ENCODE peak calls at places on chromosomes 6 and 20, in five cellular contexts. B is bronchial epithelial cell, I is brain microvascular endothelial cell, H is PC-3, K is OCI-LY7. J is an unnamed sample.

GRCh38 chr6:133466666-133467065 is 225.5 kb downstream of the EYA4 start:
- DNase-seq in B (no peak), I (peak), H (no peak), K (no peak), J (no peak)

GRCh38 chr6:108157234-108157971 is 8.4 kb upstream of the NR2E1 start:
- DNase-seq in H (no peak), K (no peak), B (no peak), I (no peak), J (peak)

GRCh38 chr20:63031251-63032014 is 24.7 kb upstream of the BHLHE23 start:
- DNase-seq in K (no peak), I (no peak), H (no peak), B (no peak), J (no peak)

GRCh38 chr6:15481892-15482291 is 180.9 kb downstream of the DTNBP1 start:
- DNase-seq in H (peak), I (no peak), K (no peak), B (peak), J (peak)

GRCh38 chr20:25195962-25196700 is 619 bp downstream of the ENTPD6 start:
- DNase-seq in K (no peak), I (peak), H (peak), B (peak), J (no peak)

GRCh38 chr6:111242452-111242851 is 155.1 kb downstream of the SLC16A10 start:
- DNase-seq in K (no peak), B (peak), H (peak), I (peak), J (no peak)

GRCh38 chr20:45100563-45101245 is at the start of gene KCNS1:
- DNase-seq in H (no peak), B (no peak), K (no peak), I (peak), J (peak)

GRCh38 chr6:37365791-37366190 is 12.0 kb downstream of the RNF8 start:
- DNase-seq in K (no peak), I (no peak), H (peak), B (peak), J (no peak)

GRCh38 chr6:82080767-82081166 is 166.8 kb downstream of the IBTK start:
- DNase-seq in B (no peak), K (no peak), H (no peak), I (no peak), J (no peak)

GRCh38 chr6:167130712-167131684 is 8.1 kb downstream of the CCR6 start:
- DNase-seq in H (no peak), K (no peak), B (peak), I (no peak), J (peak)

GRCh38 chr6:170006524-170007467 is 255.4 kb downstream of the ERMARD start:
- DNase-seq in B (no peak), K (no peak), I (no peak), H (no peak), J (no peak)

GRCh38 chr6:35718911-35719381 is 17.9 kb upstream of the ARMC12 start:
- DNase-seq in B (no peak), K (peak), H (no peak), I (no peak), J (peak)

GRCh38 chr6:169026175-169026574 is 227.5 kb downstream of the THBS2 start:
- DNase-seq in H (no peak), B (no peak), I (no peak), K (no peak), J (no peak)

GRCh38 chr6:153625089-153625488 is 414.0 kb upstream of the OPRM1 start:
- DNase-seq in K (no peak), B (no peak), I (peak), H (no peak), J (no peak)

GRCh38 chr6:53432318-53433161 is 83.8 kb upstream of the ELOVL5 start:
- DNase-seq in K (no peak), B (peak), I (peak), H (peak), J (no peak)

GRCh38 chr6:100177956-100178355 is 183.9 kb upstream of the MCHR2 start:
- DNase-seq in I (no peak), H (no peak), B (no peak), K (no peak), J (no peak)

GRCh38 chr6:102798631-102799030 is 1405.1 kb downstream of the GRIK2 start:
- DNase-seq in B (no peak), H (no peak), I (no peak), K (no peak), J (no peak)

GRCh38 chr6:133646021-133646682 is 242.8 kb upstream of the TCF21 start:
- DNase-seq in H (peak), B (peak), I (peak), K (no peak), J (no peak)

GRCh38 chr6:26251354-26252081 is 113.5 kb upstream of the BTN3A2 start:
- DNase-seq in K (no peak), H (peak), B (peak), I (peak), J (peak)

GRCh38 chr6:73081955-73082354 is 143.3 kb downstream of the KHDC1L start:
- DNase-seq in B (no peak), H (no peak), K (no peak), I (no peak), J (no peak)

GRCh38 chr6:33579828-33580714 is at the start of gene BAK1:
- DNase-seq in H (peak), B (peak), I (peak), K (peak), J (peak)

GRCh38 chr6:145080651-145081050 is 654.7 kb downstream of the EPM2A start:
- DNase-seq in K (no peak), I (no peak), B (no peak), H (no peak), J (no peak)

GRCh38 chr20:6123650-6124014 is 802 bp upstream of the FERMT1 start:
- DNase-seq in K (no peak), I (no peak), H (no peak), B (no peak), J (no peak)

GRCh38 chr20:45275327-45275726 is 21.0 kb upstream of the SLPI start:
- DNase-seq in I (no peak), H (no peak), B (no peak), K (no peak), J (no peak)

GRCh38 chr20:9945406-9945805 is 89.4 kb upstream of the ANKEF1 start:
- DNase-seq in H (peak), K (no peak), B (peak), I (peak), J (no peak)

GRCh38 chr6:107569456-107569855 is 79.5 kb downstream of the SOBP start:
- DNase-seq in B (no peak), I (no peak), K (no peak), H (no peak), J (no peak)

GRCh38 chr6:155498370-155498769 is 42.7 kb upstream of the NOX3 start:
- DNase-seq in I (no peak), K (peak), B (peak), H (no peak), J (no peak)

GRCh38 chr20:45059022-45059728 is 41.8 kb downstream of the KCNS1 start:
- DNase-seq in H (peak), B (peak), K (no peak), I (peak), J (no peak)

GRCh38 chr6:11278207-11278559 is 45.7 kb upstream of the NEDD9 start:
- DNase-seq in H (no peak), K (no peak), I (no peak), B (peak), J (peak)

GRCh38 chr6:166058064-166058739 is 109.4 kb downstream of the TBXT start:
- DNase-seq in K (no peak), I (peak), H (no peak), B (no peak), J (no peak)

GRCh38 chr6:48564036-48564820 is 453.2 kb upstream of the PTCHD4 start:
- DNase-seq in B (no peak), H (no peak), K (no peak), I (no peak), J (no peak)

GRCh38 chr20:4038047-4038459 is 22.7 kb upstream of the RNF24 start:
- DNase-seq in H (peak), K (peak), I (peak), B (peak), J (peak)

GRCh38 chr6:1110935-1111334 is 201.0 kb upstream of the FOXQ1 start:
- DNase-seq in B (peak), H (peak), K (no peak), I (no peak), J (no peak)

GRCh38 chr6:11522819-11523218 is 14.7 kb upstream of the TMEM170B start:
- DNase-seq in I (no peak), H (no peak), B (peak), K (no peak), J (no peak)

GRCh38 chr6:40551966-40552365 is 35.2 kb downstream of the LRFN2 start:
- DNase-seq in K (no peak), B (no peak), I (no peak), H (no peak), J (no peak)

GRCh38 chr20:32583581-32584045 is 1.5 kb downstream of the NOL4L start:
- DNase-seq in B (no peak), I (no peak), H (no peak), K (peak), J (peak)

GRCh38 chr20:34894723-34895122 is 18.3 kb downstream of the ACSS2 start:
- DNase-seq in H (no peak), K (no peak), I (no peak), B (no peak), J (no peak)

GRCh38 chr20:43893930-43894329 is 20.7 kb upstream of the TOX2 start:
- DNase-seq in H (no peak), I (no peak), B (peak), K (no peak), J (no peak)

GRCh38 chr6:47352169-47352568 is 42.5 kb upstream of the TNFRSF21 start:
- DNase-seq in K (no peak), H (no peak), I (peak), B (no peak), J (no peak)
- TF ChIP-seq CTCF in K (peak), H (peak), I (peak), B (no peak), J (no peak)

DNA sequence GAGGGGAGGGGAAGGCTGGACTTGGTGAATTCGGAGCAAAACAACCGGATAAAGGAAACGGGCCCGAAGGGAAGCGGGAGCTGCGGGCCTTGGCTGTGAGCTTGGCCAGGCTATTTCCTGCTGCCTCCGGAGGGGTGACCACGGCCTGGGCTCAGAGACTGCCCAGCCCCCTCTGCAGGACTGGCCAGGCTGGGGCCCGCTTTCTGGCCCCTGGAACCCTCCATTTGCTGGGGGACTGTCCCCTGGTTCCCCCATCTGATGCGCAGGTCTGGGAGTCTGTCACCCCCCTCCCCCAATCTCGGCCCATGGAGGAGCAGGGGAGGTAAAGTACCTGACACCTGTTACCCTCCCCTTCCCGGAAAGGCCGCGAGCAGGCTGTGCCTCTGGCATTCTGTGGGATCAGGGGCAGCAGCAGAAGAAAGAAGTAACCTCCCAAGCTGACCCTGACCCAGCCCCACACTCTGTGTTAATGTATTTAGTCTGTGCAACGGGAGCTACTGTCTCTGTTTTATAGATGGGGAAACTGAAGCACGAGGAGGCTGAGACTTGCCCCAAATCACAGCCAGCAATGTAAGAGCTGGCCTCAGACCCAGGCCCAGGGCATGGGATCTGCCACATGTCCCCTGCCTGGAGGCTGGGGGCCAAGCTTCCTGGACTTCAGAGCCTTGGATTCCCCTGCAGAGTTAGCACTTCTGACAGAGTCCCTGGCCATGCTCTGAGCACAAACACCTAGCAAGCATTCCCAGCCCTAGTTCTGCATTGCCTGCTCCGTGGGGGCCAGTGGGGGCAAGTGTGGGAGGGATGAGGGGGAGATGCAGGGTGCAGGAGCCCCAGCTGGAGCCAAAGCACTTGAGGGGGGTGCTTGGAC is 3.5 kb downstream of the C20orf204 start:
- DNase-seq in K (no peak), B (no peak), I (no peak), H (no peak), J (no peak)
- TF ChIP-seq CTCF in K (no peak), B (no peak), I (no peak), H (no peak), J (no peak)

GRCh38 chr20:41483553-41483930 is 116.9 kb upstream of the EMILIN3 start:
- DNase-seq in I (peak), H (peak), B (no peak), K (no peak), J (no peak)
- TF ChIP-seq CTCF in I (no peak), H (no peak), B (no peak), K (no peak), J (no peak)

GRCh38 chr20:56554869-56555268 is 21.8 kb downstream of the FAM209B start:
- DNase-seq in I (peak), B (peak), K (peak), H (peak), J (peak)
- TF ChIP-seq CTCF in I (peak), B (no peak), K (no peak), H (peak), J (no peak)

GRCh38 chr6:29598348-29598747 is 13.4 kb downstream of the OR2H2 start:
- DNase-seq in H (no peak), K (no peak), I (no peak), B (no peak), J (no peak)

GRCh38 chr6:29603930-29604329 is 19.0 kb downstream of the OR2H2 start:
- DNase-seq in B (no peak), K (no peak), I (no peak), H (no peak), J (no peak)

GRCh38 chr6:29603456-29603855 is 18.5 kb downstream of the OR2H2 start:
- DNase-seq in B (no peak), I (no peak), H (no peak), K (no peak), J (no peak)

GRCh38 chr6:29597184-29597583 is 12.3 kb downstream of the OR2H2 start:
- DNase-seq in K (no peak), I (no peak), H (no peak), B (no peak), J (no peak)

DNA sequence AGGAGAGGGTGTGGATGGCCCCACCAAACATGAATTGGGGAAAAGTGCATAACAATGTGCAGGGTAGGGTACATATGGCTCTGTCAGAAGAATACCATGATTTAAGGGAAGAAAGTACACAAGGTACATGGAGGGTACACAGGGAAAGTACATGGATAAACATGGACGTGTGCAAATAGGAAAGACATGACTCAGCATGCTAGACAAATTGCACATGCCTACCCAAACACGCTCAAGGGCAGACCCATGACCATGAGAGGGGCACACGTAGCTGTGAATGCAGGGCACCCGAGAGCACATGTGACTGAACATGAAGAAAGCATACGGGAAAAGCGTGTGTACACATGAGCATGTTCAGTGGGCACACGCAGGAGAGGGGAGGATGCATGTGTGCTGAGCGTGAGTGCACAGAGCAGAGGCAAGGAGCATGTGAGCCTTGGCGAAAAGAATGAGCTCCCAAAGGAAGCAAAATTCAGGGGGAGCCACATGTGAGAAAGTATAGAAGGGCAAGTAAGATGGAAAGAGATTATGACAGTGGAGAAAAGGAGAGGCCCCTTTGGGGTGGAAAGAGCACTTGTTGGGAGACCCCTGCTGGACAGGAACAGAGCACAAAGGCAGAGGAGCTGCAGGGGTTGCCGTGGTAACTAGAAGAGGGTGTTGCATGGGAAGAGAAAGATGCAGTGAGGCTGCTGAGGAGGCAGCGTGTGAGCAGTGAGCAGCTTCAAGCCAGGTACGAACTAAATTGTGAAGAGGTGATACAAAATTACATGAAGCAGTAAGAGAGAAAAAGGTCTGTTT is 17.8 kb downstream of the OR2H2 start:
- DNase-seq in B (no peak), I (peak), K (peak), H (peak), J (no peak)
- TF ChIP-seq CTCF in B (no peak), I (peak), K (peak), H (peak), J (peak)

DNA sequence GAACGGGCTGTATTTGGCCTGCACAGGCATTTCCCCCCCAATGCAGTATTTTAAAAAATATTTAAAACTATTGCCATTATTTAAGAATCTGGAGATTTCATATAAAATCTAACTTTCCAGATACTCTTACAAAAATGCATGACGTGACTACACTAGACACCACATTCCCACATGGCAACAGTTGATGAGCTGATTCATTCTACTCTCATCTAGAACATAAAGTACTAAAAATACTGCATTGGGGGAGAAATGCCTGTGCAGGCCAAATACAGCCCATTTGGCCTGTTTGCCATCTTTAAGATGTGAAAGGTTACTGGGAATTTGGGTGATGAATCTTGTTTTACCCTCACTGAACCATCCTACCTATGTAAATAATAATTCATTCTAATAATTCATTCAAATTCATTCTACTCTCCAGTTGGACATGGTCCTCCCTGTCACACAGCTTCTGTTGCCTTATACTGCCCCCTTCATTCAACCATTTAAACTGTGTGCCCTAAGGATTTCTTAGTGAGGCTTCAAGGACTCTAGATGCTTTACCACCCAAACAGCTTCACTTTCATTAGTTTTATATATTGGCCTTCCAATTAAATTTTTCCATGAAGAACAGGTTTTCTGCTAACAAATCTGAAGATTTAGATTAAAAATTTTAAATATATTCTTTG is 6.9 kb upstream of the ZSCAN16 start:
- DNase-seq in I (no peak), H (peak), B (no peak), K (no peak), J (no peak)
- TF ChIP-seq CTCF in I (no peak), H (peak), B (no peak), K (peak), J (no peak)

GRCh38 chr6:130452336-130452735 is 86.5 kb downstream of the TMEM200A start:
- DNase-seq in K (no peak), B (no peak), H (no peak), I (no peak), J (no peak)

GRCh38 chr6:130459316-130459715 is 93.5 kb downstream of the TMEM200A start:
- DNase-seq in H (no peak), I (no peak), B (no peak), K (no peak), J (no peak)

GRCh38 chr6:130453230-130453629 is 87.4 kb downstream of the TMEM200A start:
- DNase-seq in H (peak), B (peak), I (peak), K (no peak), J (peak)

GRCh38 chr6:130460934-130461333 is 95.1 kb downstream of the TMEM200A start:
- DNase-seq in B (no peak), I (no peak), H (no peak), K (no peak), J (no peak)

GRCh38 chr6:130457605-130458004 is 91.8 kb downstream of the TMEM200A start:
- DNase-seq in K (no peak), I (no peak), B (no peak), H (no peak), J (no peak)
- TF ChIP-seq CTCF in K (no peak), I (peak), B (no peak), H (no peak), J (no peak)

J was measured in GM13977.